ENCODE peak calls at places on chromosomes 12 and 14, in five cellular contexts. F, R, C, H and L are unnamed samples.

GRCh38 chr12:104752883-104753282 is 205.2 kb downstream of the SLC41A2 start:
- DNase-seq in H (no peak), F (no peak), R (no peak), C (no peak), L (no peak)

GRCh38 chr14:101600891-101601602 is 39.8 kb downstream of the DIO3 start:
- DNase-seq in H (no peak), C (no peak), R (no peak), F (no peak), L (no peak)

GRCh38 chr12:57800965-57801364 is 17.6 kb downstream of the AVIL start:
- DNase-seq in F (no peak), C (no peak), R (no peak), H (no peak), L (no peak)

GRCh38 chr14:68704736-68705720 is 87.8 kb downstream of the ZFP36L1 start:
- DNase-seq in H (no peak), R (no peak), F (no peak), C (no peak), L (no peak)

GRCh38 chr14:76672123-76672522 is 89.1 kb upstream of the VASH1 start:
- DNase-seq in H (no peak), R (no peak), F (no peak), C (no peak), L (no peak)

GRCh38 chr12:96047621-96048211 is 12.3 kb upstream of the LTA4H start:
- DNase-seq in F (no peak), H (peak; percentile 68), C (no peak), R (peak; percentile 93), L (no peak)

GRCh38 chr12:109130755-109131521 is 14.6 kb downstream of the ACACB start:
- DNase-seq in R (peak; percentile 10), C (no peak), F (no peak), H (no peak), L (peak; percentile 27)

GRCh38 chr12:110084314-110085015 is 36.1 kb upstream of the C12orf76 start:
- DNase-seq in F (no peak), R (no peak), C (no peak), H (no peak), L (no peak)

GRCh38 chr12:98422359-98422758 is 93.0 kb upstream of the TMPO start:
- DNase-seq in R (no peak), F (no peak), C (no peak), H (no peak), L (no peak)

GRCh38 chr14:54106802-54107377 is 150.3 kb upstream of the BMP4 start:
- DNase-seq in R (no peak), H (no peak), F (no peak), C (no peak), L (no peak)

GRCh38 chr14:28870033-28870564 is 103.5 kb downstream of the FOXG1 start:
- DNase-seq in R (no peak), C (no peak), F (no peak), H (no peak), L (no peak)

GRCh38 chr14:80669416-80669815 is 272.1 kb downstream of the CEP128 start:
- DNase-seq in F (no peak), R (no peak), C (no peak), H (no peak), L (no peak)

GRCh38 chr12:67388331-67389163 is 119.4 kb downstream of the CAND1 start:
- DNase-seq in C (no peak), R (no peak), H (no peak), F (no peak), L (peak; percentile 16)

DNA sequence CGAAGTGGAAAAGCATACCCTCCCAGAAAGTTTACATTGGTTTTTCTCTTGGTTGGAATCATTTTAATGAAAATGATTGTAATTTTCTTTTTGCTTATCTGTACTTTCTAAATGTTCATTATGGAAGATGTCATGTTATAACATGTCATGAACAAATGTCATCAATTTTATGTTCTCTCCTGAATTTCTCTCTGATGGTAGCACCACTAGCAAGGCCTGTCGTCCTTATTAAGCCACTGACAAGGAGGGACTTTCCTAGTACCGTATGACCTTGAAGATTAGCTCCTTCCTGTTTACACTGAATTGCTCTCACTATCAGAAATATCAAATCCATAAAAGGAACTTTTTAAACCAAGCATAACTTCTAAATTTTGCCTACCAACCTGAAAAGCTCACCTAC is 99.0 kb downstream of the ESR2 start:
- DNase-seq in H (peak; percentile 32), C (no peak), F (no peak), R (no peak), L (no peak)
- TF ChIP-seq SIN3A in H (no peak), C (no peak), F (no peak), R (no peak), L (no peak)

GRCh38 chr12:28759334-28759733 is 389.7 kb upstream of the FAR2 start:
- DNase-seq in C (no peak), F (peak; percentile 78), H (no peak), R (no peak), L (no peak)
- TF ChIP-seq SIN3A in C (no peak), F (no peak), H (no peak), R (no peak), L (no peak)

GRCh38 chr12:10025236-10025635 is 5.2 kb upstream of the CLEC9A start:
- DNase-seq in C (no peak), H (no peak), F (no peak), R (no peak), L (no peak)

GRCh38 chr12:10031771-10032175 is 1.3 kb downstream of the CLEC9A start:
- DNase-seq in F (peak; percentile 25), H (no peak), R (no peak), C (no peak), L (no peak)

GRCh38 chr12:10030446-10030845 is at the start of gene CLEC9A:
- DNase-seq in H (no peak), R (no peak), F (no peak), C (no peak), L (peak; percentile 6)

GRCh38 chr12:10031318-10031717 is 836 bp downstream of the CLEC9A start:
- DNase-seq in H (no peak), C (no peak), R (no peak), F (no peak), L (no peak)

DNA sequence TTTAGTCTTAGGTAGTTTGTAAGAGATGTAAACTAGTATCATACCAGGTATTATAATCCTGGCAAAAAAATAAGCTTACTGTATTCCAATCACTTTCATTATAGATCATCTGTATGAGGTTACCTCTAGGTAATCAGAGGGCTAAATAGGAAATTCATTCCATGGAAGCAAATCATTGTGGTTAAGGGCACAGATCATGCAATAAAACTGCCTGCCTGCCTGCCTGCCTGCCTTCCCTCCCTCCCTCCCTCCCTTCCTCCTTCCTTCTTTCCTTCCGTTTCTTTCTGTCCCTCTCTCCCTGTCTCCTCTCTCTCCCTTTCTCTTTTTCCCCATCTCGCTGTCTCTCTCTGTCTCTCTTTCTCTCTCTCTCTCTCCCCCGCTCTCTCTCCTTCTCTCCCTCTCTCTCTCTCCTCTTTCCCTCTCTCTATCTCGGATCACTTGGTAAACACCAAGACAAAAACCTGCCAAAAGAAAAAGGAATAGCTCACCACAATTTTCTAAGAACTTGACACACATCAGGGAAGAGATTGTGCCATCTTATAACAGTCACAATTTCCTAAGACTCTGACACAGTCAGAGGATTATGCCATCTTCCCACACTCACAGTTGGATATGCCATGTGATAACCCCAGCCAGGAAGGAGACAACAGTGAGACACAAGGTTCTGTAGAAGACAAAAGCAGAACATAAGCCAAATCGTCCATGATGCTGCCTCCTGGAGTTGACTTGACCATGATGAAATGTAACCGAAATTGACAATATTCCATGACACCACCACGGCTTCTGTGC is 3.0 kb upstream of the CLEC9A start:
- DNase-seq in F (no peak), H (no peak), C (no peak), R (no peak), L (no peak)
- TF ChIP-seq SIN3A in F (no peak), H (no peak), C (no peak), R (no peak), L (no peak)

GRCh38 chr14:22845821-22846625 is 9.6 kb downstream of the MMP14 start:
- DNase-seq in C (no peak), F (no peak), H (no peak), R (no peak), L (no peak)

GRCh38 chr14:22843123-22843925 is 6.9 kb downstream of the MMP14 start:
- DNase-seq in F (no peak), C (no peak), H (no peak), R (no peak), L (no peak)

GRCh38 chr14:22842211-22843122 is 6.1 kb downstream of the MMP14 start:
- DNase-seq in R (no peak), H (no peak), F (no peak), C (no peak), L (no peak)

GRCh38 chr14:22845103-22845394 is 8.7 kb downstream of the MMP14 start:
- DNase-seq in C (no peak), F (no peak), R (no peak), H (no peak), L (no peak)

DNA sequence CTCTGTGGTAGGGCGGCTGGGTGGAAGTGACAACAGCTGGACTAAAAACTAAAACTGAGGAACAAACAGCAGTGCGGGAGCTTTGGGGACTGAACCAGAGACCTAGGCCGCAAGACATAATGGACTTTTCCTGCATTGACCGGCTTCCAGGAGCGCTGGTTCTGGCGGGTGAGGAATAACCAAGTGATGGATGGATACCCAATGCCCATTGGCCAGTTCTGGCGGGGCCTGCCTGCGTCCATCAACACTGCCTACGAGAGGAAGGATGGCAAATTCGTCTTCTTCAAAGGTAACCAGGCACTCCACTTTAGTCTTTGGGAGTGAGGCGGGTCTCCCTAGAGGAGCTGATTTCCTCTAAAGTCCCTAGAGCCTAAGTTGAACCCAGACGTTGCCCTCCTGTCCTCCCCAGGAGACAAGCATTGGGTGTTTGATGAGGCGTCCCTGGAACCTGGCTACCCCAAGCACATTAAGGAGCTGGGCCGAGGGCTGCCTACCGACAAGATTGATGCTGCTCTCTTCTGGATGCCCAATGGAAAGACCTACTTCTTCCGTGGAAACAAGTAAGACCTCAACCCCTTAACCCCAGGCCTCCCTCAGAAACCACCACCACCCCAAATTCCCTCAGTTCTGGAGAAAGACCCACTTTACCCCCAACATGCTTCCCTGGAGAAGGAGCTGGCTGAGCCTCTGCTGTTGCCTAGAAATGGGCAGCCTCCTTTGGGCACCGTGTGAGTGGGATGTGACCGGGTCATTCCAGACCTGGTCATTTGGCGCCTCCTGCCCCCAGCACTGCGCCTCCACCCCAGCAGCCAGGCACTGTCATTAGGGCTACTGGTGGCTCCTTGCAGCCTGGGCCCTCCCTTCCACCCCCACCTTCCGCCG is 8.1 kb downstream of the MMP14 start:
- DNase-seq in R (no peak), H (no peak), F (no peak), C (no peak), L (no peak)
- TF ChIP-seq SIN3A in R (no peak), H (no peak), F (no peak), C (no peak), L (no peak)